ENCODE peak calls at places on chromosome 1, in four cellular contexts. P, D, B and Q are unnamed samples.

GRCh38 chr1:205300149-205300548 is 21.4 kb downstream of the NUAK2 start:
- DNase-seq in D (no peak), B (no peak), P (no peak), Q (no peak)

GRCh38 chr1:186948542-186948941 is 119.8 kb downstream of the PLA2G4A start:
- DNase-seq in D (no peak), P (peak; percentile 64), B (no peak), Q (no peak)

GRCh38 chr1:5740450-5740849 is 251.8 kb downstream of the NPHP4 start:
- DNase-seq in P (no peak), D (no peak), B (no peak), Q (no peak)

GRCh38 chr1:218765753-218766152 is 407.9 kb upstream of the LYPLAL1 start:
- DNase-seq in P (peak; percentile 10), B (no peak), D (no peak), Q (no peak)

GRCh38 chr1:119294728-119295127 is 73.9 kb upstream of the HAO2 start:
- DNase-seq in P (peak; percentile 14), B (no peak), D (no peak), Q (no peak)

GRCh38 chr1:11800756-11801433 is 4.9 kb downstream of the MTHFR start:
- DNase-seq in B (no peak), D (no peak), P (no peak), Q (no peak)

GRCh38 chr1:183879966-183880365 is 75.0 kb downstream of the RGL1 start:
- DNase-seq in B (no peak), D (no peak), P (no peak), Q (no peak)

GRCh38 chr1:32231843-32232432 is 9.7 kb downstream of the EIF3I start:
- DNase-seq in P (no peak), B (no peak), D (no peak), Q (no peak)

GRCh38 chr1:185373813-185374524 is 56.9 kb upstream of the IVNS1ABP start:
- DNase-seq in D (no peak), P (peak; percentile 44), B (no peak), Q (no peak)

GRCh38 chr1:109299087-109299983 is 7.5 kb downstream of the MYBPHL start:
- DNase-seq in P (no peak), D (peak; percentile 75), B (peak; percentile 64), Q (no peak)

GRCh38 chr1:229563701-229564100 is 5.2 kb upstream of the ABCB10 start:
- DNase-seq in B (peak; percentile 11), P (no peak), D (no peak), Q (no peak)

GRCh38 chr1:151681921-151682320 is 34.7 kb downstream of the CELF3 start:
- DNase-seq in P (no peak), B (no peak), D (no peak), Q (no peak)